ENCODE peak calls at places on chromosomes 5 and 9, in five cellular contexts. W is Peyer's patch, K is ascending aorta, B is brain microvascular endothelial cell, S is fibroblast of mammary gland. L is an unnamed sample.

GRCh38 chr9:76519027-76519835 is 60.2 kb downstream of the GCNT1 start:
- DNase-seq in W (no peak), K (no peak), B (peak; percentile 30), S (no peak), L (no peak)

GRCh38 chr9:104269996-104270963 is 176.2 kb downstream of the SMC2 start:
- DNase-seq in W (no peak), K (no peak), B (no peak), S (no peak), L (no peak)

GRCh38 chr5:126967808-126968466 is 62.4 kb downstream of the MARCHF3 start:
- DNase-seq in W (no peak), K (no peak), B (no peak), S (no peak), L (no peak)

GRCh38 chr5:43073597-43074546 is 33.8 kb upstream of the ANXA2R start:
- DNase-seq in W (no peak), K (no peak), B (peak; percentile 41), S (peak; percentile 58), L (no peak)

GRCh38 chr9:138006576-138007233 is 129.1 kb downstream of the CACNA1B start:
- DNase-seq in W (no peak), K (no peak), B (no peak), S (no peak), L (no peak)

GRCh38 chr9:110626109-110626829 is 42.3 kb upstream of the MUSK start:
- DNase-seq in W (no peak), K (no peak), B (peak; percentile 80), S (peak; percentile 94), L (no peak)

GRCh38 chr5:149677721-149678120 is 52.4 kb upstream of the PPARGC1B start:
- DNase-seq in W (no peak), K (no peak), B (no peak), S (no peak), L (no peak)

GRCh38 chr5:133730866-133731265 is 118.5 kb upstream of the FSTL4 start:
- DNase-seq in W (no peak), K (no peak), B (no peak), S (no peak), L (no peak)

GRCh38 chr5:36919650-36920049 is 43.1 kb downstream of the NIPBL start:
- DNase-seq in W (no peak), K (no peak), B (no peak), S (no peak), L (no peak)

GRCh38 chr5:139268364-139269202 is 25.0 kb upstream of the MATR3 start:
- DNase-seq in W (no peak), K (no peak), B (no peak), S (no peak), L (no peak)

GRCh38 chr5:100723229-100723628 is 179.9 kb downstream of the ST8SIA4 start:
- DNase-seq in W (no peak), K (no peak), B (no peak), S (no peak), L (no peak)

GRCh38 chr9:95089916-95090791 is 227.4 kb downstream of the FANCC start:
- DNase-seq in W (peak; percentile 53), K (no peak), B (no peak), S (no peak), L (no peak)

GRCh38 chr5:174520420-174521396 is 203.7 kb upstream of the MSX2 start:
- DNase-seq in W (peak; percentile 82), K (no peak), B (no peak), S (no peak), L (no peak)

GRCh38 chr9:4306066-4306787 is 6.4 kb upstream of the GLIS3 start:
- DNase-seq in W (no peak), K (no peak), B (peak; percentile 41), S (peak; percentile 61), L (no peak)

GRCh38 chr5:179559280-179560252 is 9.2 kb downstream of the RUFY1 start:
- DNase-seq in W (peak; percentile 96), K (peak; percentile 91), B (peak; percentile 98), S (peak; percentile 98), L (peak; percentile 64)

GRCh38 chr5:177526791-177527190 is 10.0 kb upstream of the DDX41 start:
- DNase-seq in W (no peak), K (no peak), B (no peak), S (no peak), L (no peak)

GRCh38 chr9:136441681-136442245 is 2.1 kb upstream of the INPP5E start:
- DNase-seq in W (no peak), K (no peak), B (peak; percentile 14), S (no peak), L (no peak)

GRCh38 chr9:19988281-19988680 is 199.4 kb upstream of the SLC24A2 start:
- DNase-seq in W (no peak), K (no peak), B (no peak), S (no peak), L (no peak)

GRCh38 chr9:129319076-129319937 is 141.2 kb upstream of the IER5L start:
- DNase-seq in W (no peak), K (no peak), B (no peak), S (no peak), L (peak; percentile 1)

GRCh38 chr5:94945656-94946055 is 327.2 kb downstream of the SLF1 start:
- DNase-seq in W (no peak), K (no peak), B (no peak), S (no peak), L (no peak)

GRCh38 chr5:68562308-68562707 is 346.8 kb downstream of the PIK3R1 start:
- DNase-seq in W (no peak), K (no peak), B (peak; percentile 57), S (peak; percentile 58), L (no peak)

GRCh38 chr5:39624268-39624886 is 199.6 kb upstream of the DAB2 start:
- DNase-seq in W (no peak), K (no peak), B (peak; percentile 34), S (peak; percentile 71), L (no peak)

GRCh38 chr5:59724482-59725392 is 168.8 kb downstream of the PDE4D start:
- DNase-seq in W (no peak), K (no peak), B (peak; percentile 34), S (peak; percentile 59), L (no peak)

GRCh38 chr5:65426656-65427055 is 55.1 kb downstream of the ADAMTS6 start:
- DNase-seq in W (no peak), K (no peak), B (no peak), S (no peak), L (no peak)

GRCh38 chr5:180647465-180647864 is 1.9 kb downstream of the FLT4 start:
- DNase-seq in W (no peak), K (no peak), B (no peak), S (no peak), L (no peak)

GRCh38 chr5:180649297-180650039 is at the start of gene FLT4:
- DNase-seq in W (peak; percentile 41), K (no peak), B (no peak), S (no peak), L (no peak)

GRCh38 chr5:180648658-180649296 is 623 bp downstream of the FLT4 start:
- DNase-seq in W (peak; percentile 47), K (no peak), B (no peak), S (no peak), L (no peak)

GRCh38 chr5:180646963-180647305 is 2.5 kb downstream of the FLT4 start:
- DNase-seq in W (no peak), K (no peak), B (no peak), S (no peak), L (no peak)

GRCh38 chr5:180647941-180648500 is 1.4 kb downstream of the FLT4 start:
- DNase-seq in W (no peak), K (no peak), B (no peak), S (no peak), L (no peak)
- TF ChIP-seq CTCF in W (no peak), K (no peak), B (no peak), S (no peak), L (no peak)

DNA sequence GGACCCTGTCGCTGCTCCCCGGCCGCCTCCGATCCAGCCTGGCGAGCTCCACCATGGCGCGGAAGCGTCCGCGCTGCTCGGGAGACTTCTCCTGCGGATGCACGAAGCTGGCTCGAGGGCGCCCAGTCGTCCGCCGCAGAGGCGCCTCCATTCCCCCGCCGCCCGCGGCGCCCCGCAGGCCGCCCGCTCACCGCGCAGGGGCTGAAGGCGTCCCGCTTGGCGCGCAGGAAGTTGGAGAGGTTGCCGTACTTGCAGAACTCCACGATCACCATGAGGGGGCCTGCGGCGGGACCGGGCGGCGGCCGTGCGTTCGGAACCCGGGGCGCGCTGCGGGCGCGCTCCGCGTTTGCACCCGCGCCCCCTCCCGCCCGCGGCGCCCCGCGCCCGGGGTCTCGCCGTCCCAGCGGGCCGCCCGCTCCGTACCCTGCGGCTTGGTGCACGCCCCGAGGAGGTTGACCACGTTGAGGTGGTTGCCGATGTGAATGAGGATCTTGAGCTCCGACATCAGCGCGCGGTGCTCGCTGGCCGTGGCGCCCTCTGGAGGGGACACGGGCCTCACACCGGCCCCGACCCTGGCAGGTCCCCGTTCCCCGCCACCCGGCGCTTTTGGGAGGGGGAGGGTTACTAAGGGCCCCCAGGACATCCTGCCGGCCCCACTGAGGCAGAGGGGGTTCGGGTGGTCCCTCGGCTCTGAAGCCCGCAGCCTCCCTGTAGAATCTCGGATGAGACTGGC is 27.7 kb upstream of the SCGB3A1 start:
- DNase-seq in W (no peak), K (no peak), B (peak; percentile 39), S (peak; percentile 47), L (no peak)
- TF ChIP-seq CTCF in W (no peak), K (no peak), B (peak; percentile 51), S (peak; percentile 25), L (no peak)

GRCh38 chr9:79254900-79255651 is 316.7 kb upstream of the TLE4 start:
- DNase-seq in W (no peak), K (no peak), B (no peak), S (peak; percentile 2), L (no peak)
- TF ChIP-seq CTCF in W (no peak), K (no peak), B (peak; percentile 50), S (peak; percentile 10), L (no peak)

GRCh38 chr5:122498163-122498562 is 186.1 kb downstream of the SNCAIP start:
- DNase-seq in W (no peak), K (no peak), B (peak; percentile 11), S (no peak), L (no peak)

GRCh38 chr5:122501087-122501435 is 189.0 kb downstream of the SNCAIP start:
- DNase-seq in W (no peak), K (no peak), B (no peak), S (peak; percentile 38), L (no peak)

GRCh38 chr5:122499617-122500016 is 187.6 kb downstream of the SNCAIP start:
- DNase-seq in W (no peak), K (no peak), B (no peak), S (no peak), L (no peak)

GRCh38 chr5:122500245-122501086 is 188.4 kb downstream of the SNCAIP start:
- DNase-seq in W (no peak), K (no peak), B (peak; percentile 73), S (peak; percentile 72), L (no peak)
- TF ChIP-seq CTCF in W (peak; percentile 13), K (no peak), B (peak; percentile 85), S (peak; percentile 79), L (no peak)

GRCh38 chr5:80210014-80210413 is 45.8 kb downstream of the SERINC5 start:
- DNase-seq in W (no peak), K (no peak), B (no peak), S (no peak), L (no peak)

GRCh38 chr5:80207832-80208231 is 48.0 kb downstream of the SERINC5 start:
- DNase-seq in W (no peak), K (no peak), B (no peak), S (no peak), L (no peak)

GRCh38 chr5:80206282-80206681 is 49.6 kb downstream of the SERINC5 start:
- DNase-seq in W (no peak), K (no peak), B (peak; percentile 81), S (peak; percentile 35), L (no peak)

GRCh38 chr5:80211292-80211691 is 44.6 kb downstream of the SERINC5 start:
- DNase-seq in W (no peak), K (no peak), B (no peak), S (no peak), L (no peak)

GRCh38 chr5:80208337-80208736 is 47.5 kb downstream of the SERINC5 start:
- DNase-seq in W (no peak), K (no peak), B (no peak), S (no peak), L (no peak)
- TF ChIP-seq CTCF in W (no peak), K (no peak), B (no peak), S (no peak), L (no peak)